ENCODE peak calls at places on chromosomes 6 and 20, in ten cellular contexts. A, T, O, Q, H, B, Z, U, R and C are unnamed samples.

GRCh38 chr6:126056355-126057004 is 70.1 kb downstream of the TRMT11 start:
- DNase-seq in Q (no peak), H (no peak), T (no peak), A (no peak), B (no peak), R (no peak), U (no peak), O (no peak), Z (no peak), C (no peak)

GRCh38 chr20:38893485-38894090 is 32.6 kb upstream of the FAM83D start:
- DNase-seq in Z (peak), T (peak), U (peak), R (peak), O (peak), H (peak), A (peak), B (no peak), Q (peak), C (no peak)

GRCh38 chr20:61790116-61790827 is 275.4 kb downstream of the TAF4 start:
- DNase-seq in O (no peak), U (no peak), Q (no peak), B (no peak), A (no peak), R (no peak), T (no peak), H (no peak), Z (no peak), C (no peak)

GRCh38 chr6:35497571-35498406 is 910 bp upstream of the TEAD3 start:
- DNase-seq in B (peak), Z (peak), U (peak), Q (no peak), A (peak), R (peak), H (peak), T (peak), O (no peak), C (no peak)

GRCh38 chr6:110101885-110102284 is 77.6 kb downstream of the WASF1 start:
- DNase-seq in T (no peak), B (no peak), A (peak), H (peak), Z (no peak), O (no peak), R (no peak), U (no peak), Q (no peak), C (no peak)

GRCh38 chr6:153023977-153024376 is 21.5 kb upstream of the MTRF1L start:
- DNase-seq in U (no peak), A (no peak), O (no peak), B (no peak), Q (no peak), H (no peak), R (no peak), T (no peak), Z (no peak), C (no peak)

GRCh38 chr6:29792123-29793035 is 35.2 kb upstream of the HLA-G start:
- DNase-seq in Z (peak), U (peak), B (no peak), R (peak), Q (peak), T (peak), A (no peak), O (no peak), H (peak), C (peak)

GRCh38 chr6:32851025-32851424 is 2.5 kb downstream of the TAP1 start:
- DNase-seq in Z (no peak), R (no peak), U (no peak), Q (no peak), A (no peak), O (no peak), T (no peak), H (no peak), B (no peak), C (no peak)

GRCh38 chr20:52972190-52972937 is at the start of gene TSHZ2:
- DNase-seq in Q (peak), A (no peak), U (peak), O (no peak), R (peak), H (no peak), Z (peak), B (no peak), T (peak), C (no peak)

GRCh38 chr20:46164166-46164565 is 46.1 kb downstream of the CD40 start:
- DNase-seq in B (no peak), Q (no peak), Z (peak), H (no peak), A (no peak), T (no peak), R (no peak), O (no peak), U (no peak), C (no peak)

GRCh38 chr6:11190625-11191245 is 41.7 kb downstream of the NEDD9 start:
- DNase-seq in U (no peak), Z (no peak), H (no peak), O (no peak), T (no peak), A (no peak), Q (no peak), B (no peak), R (no peak), C (no peak)

GRCh38 chr6:24583463-24584389 is 62.3 kb downstream of the KIAA0319 start:
- DNase-seq in A (peak), O (no peak), T (peak), Q (peak), H (peak), Z (peak), U (peak), R (peak), B (peak), C (no peak)

GRCh38 chr20:57920971-57921370 is 211.2 kb upstream of the PMEPA1 start:
- DNase-seq in A (no peak), R (no peak), O (no peak), H (no peak), B (no peak), Q (no peak), Z (no peak), T (no peak), U (no peak), C (no peak)

DNA sequence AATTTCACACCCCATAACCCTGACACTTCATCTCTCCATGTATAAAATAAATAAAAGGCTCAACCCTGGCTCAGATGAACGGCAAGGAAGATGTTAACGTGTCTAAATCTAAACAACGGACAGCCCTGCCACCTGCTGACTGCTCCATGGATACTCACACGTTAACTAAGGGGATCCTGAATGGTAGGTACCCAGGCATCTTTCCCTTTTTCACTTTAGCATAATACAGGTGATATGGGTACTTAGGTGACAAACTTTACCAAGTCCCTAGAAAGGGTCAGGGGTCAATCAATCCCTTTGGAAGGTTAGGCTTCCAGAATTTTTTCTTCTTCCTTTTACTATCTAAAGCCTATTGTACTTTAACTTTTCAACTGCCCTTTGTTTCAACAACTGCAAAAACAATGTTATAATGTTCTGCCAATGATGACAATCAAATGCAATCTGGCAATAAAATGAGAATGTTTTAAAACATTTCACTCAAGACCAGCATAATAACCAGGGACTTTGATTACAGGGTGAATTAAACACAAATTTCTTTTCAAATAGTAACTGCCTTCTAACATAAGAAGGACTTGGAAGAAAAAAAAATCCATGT is 52.4 kb upstream of the IPCEF1 start:
- DNase-seq in H (no peak), R (no peak), A (peak), O (no peak), U (no peak), Q (no peak), B (no peak), Z (no peak), T (no peak), C (no peak)
- TF ChIP-seq CTCF in H (no peak), R (no peak), A (no peak), O (no peak), U (peak), Q (no peak), B (peak), Z (peak), T (peak), C (peak)

GRCh38 chr20:25247666-25248500 is at the start of gene PYGB:
- DNase-seq in Z (peak), T (peak), A (peak), B (peak), Q (peak), U (peak), O (peak), R (peak), H (peak), C (peak)

GRCh38 chr20:25248501-25249172 is 752 bp downstream of the PYGB start:
- DNase-seq in R (peak), O (no peak), Z (peak), A (peak), U (no peak), B (no peak), Q (peak), T (peak), H (no peak), C (no peak)

GRCh38 chr20:25246182-25246943 is 1.5 kb upstream of the PYGB start:
- DNase-seq in B (no peak), O (no peak), R (no peak), Z (no peak), A (peak), T (no peak), H (no peak), U (no peak), Q (no peak), C (no peak)

GRCh38 chr20:25245461-25245860 is 2.4 kb upstream of the PYGB start:
- DNase-seq in H (no peak), T (no peak), B (no peak), Q (no peak), Z (no peak), A (no peak), R (no peak), U (no peak), O (no peak), C (no peak)

GRCh38 chr20:25247100-25247665 is 702 bp upstream of the PYGB start:
- DNase-seq in R (peak), Z (peak), B (no peak), A (peak), Q (peak), U (peak), O (no peak), T (peak), H (no peak), C (no peak)
- TF ChIP-seq CTCF in R (no peak), Z (peak), B (peak), A (peak), Q (peak), U (peak), O (no peak), T (peak), H (peak), C (no peak)

GRCh38 chr6:132768051-132768517 is 10.4 kb upstream of the VNN2 start:
- DNase-seq in H (peak), B (no peak), T (no peak), O (no peak), R (peak), Z (peak), A (peak), U (peak), Q (peak), C (peak)

GRCh38 chr6:132765560-132765959 is 7.9 kb upstream of the VNN2 start:
- DNase-seq in B (no peak), O (no peak), Z (no peak), Q (no peak), U (no peak), H (no peak), A (no peak), R (no peak), T (no peak), C (no peak)

GRCh38 chr6:132760256-132760655 is 2.6 kb upstream of the VNN2 start:
- DNase-seq in Z (no peak), U (no peak), H (no peak), O (no peak), T (no peak), Q (no peak), R (no peak), A (no peak), B (no peak), C (no peak)

GRCh38 chr6:132763269-132763668 is 5.6 kb upstream of the VNN2 start:
- DNase-seq in R (no peak), Z (no peak), Q (no peak), T (no peak), O (no peak), H (peak), A (peak), U (no peak), B (no peak), C (no peak)

GRCh38 chr6:132764370-132764769 is 6.7 kb upstream of the VNN2 start:
- DNase-seq in U (no peak), O (no peak), Q (peak), R (peak), H (no peak), A (no peak), Z (peak), T (peak), B (peak), C (no peak)
- TF ChIP-seq CTCF in U (no peak), O (no peak), Q (no peak), R (no peak), H (no peak), A (no peak), Z (no peak), T (peak), B (no peak), C (no peak)

GRCh38 chr6:1059596-1059995 is 252.3 kb upstream of the FOXQ1 start:
- DNase-seq in U (no peak), H (no peak), O (no peak), Q (no peak), R (no peak), Z (no peak), A (no peak), B (no peak), T (no peak), C (no peak)

GRCh38 chr6:1065986-1066385 is 245.9 kb upstream of the FOXQ1 start:
- DNase-seq in O (no peak), R (no peak), Z (no peak), U (no peak), B (no peak), T (no peak), H (no peak), Q (no peak), A (no peak), C (no peak)

GRCh38 chr6:1066449-1066848 is 245.4 kb upstream of the FOXQ1 start:
- DNase-seq in O (no peak), A (no peak), Z (no peak), Q (no peak), H (no peak), U (no peak), T (no peak), B (no peak), R (no peak), C (no peak)

GRCh38 chr6:1063671-1064355 is 248.1 kb upstream of the FOXQ1 start:
- DNase-seq in T (peak), Z (no peak), Q (no peak), O (no peak), R (no peak), A (no peak), B (peak), U (no peak), H (no peak), C (no peak)

DNA sequence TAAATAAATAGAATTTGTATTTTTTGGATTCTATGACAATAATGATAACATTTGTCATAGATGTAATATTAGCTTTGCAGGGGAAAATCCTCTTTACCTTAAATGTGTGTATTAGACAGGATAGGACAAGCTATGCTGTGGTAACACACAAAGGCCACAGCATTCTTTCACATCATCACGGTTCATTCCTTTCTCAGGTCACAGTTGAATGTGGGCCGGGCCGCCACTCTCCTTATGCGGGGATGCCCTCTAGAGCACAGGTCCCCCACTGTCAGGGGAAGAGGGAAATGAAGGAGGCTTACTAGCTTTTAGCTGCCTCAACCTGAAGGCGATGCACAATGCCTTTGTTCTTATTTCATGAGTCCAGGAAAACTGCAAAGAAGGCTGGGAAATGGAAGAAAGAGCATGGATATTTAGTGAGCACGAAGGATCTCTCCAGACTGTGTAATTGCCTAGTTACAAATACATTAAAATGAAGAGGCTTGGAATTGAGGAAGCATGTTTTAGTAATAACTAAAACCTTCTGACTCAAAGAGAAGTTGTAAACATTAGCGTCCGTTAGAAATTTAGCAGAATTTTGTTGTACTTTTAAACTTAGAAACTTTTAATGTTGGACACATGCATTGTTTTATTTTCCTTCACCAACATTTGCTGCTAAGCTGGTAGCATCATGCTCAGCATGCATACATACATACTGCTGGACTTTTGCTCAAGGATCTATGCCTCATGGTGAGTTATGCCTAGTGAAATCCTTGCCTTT is 248.9 kb upstream of the FOXQ1 start:
- DNase-seq in Q (no peak), H (peak), O (no peak), U (no peak), A (peak), T (peak), B (no peak), Z (peak), R (no peak), C (no peak)
- TF ChIP-seq CTCF in Q (no peak), H (no peak), O (no peak), U (no peak), A (no peak), T (no peak), B (no peak), Z (peak), R (no peak), C (no peak)

GRCh38 chr20:3632311-3633004 is 30.7 kb downstream of the GFRA4 start:
- DNase-seq in O (no peak), U (no peak), Q (no peak), A (no peak), B (no peak), R (no peak), T (no peak), H (no peak), Z (no peak), C (no peak)
- TF ChIP-seq CTCF in O (no peak), U (no peak), Q (peak), A (no peak), B (no peak), R (no peak), T (no peak), H (no peak), Z (peak), C (no peak)

GRCh38 chr6:146885708-146886457 is 287.1 kb downstream of the ADGB start:
- DNase-seq in R (no peak), Q (no peak), Z (no peak), H (no peak), O (no peak), T (no peak), B (no peak), U (no peak), A (no peak), C (no peak)
- TF ChIP-seq CTCF in R (no peak), Q (no peak), Z (no peak), H (no peak), O (no peak), T (no peak), B (no peak), U (no peak), A (no peak), C (no peak)

DNA sequence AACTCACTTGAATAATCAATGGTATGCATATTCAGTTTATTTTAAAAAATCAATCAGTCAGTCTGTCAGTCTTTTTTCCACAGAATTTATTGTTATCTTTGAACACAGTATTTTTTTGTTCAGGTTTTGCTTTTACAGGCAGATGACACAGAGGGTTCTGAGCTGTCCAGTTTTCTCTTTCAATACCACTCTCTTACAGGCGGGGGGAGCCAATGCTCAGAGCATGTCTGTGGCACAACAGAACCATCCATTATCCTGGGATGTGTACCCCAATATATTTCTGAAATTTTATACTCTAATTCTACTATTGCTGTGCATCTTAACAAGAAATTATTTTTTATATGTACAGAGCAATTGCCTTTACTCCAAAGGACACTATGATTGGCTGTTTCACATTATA is 21.2 kb downstream of the ROS1 start:
- DNase-seq in T (peak), H (no peak), Q (no peak), B (no peak), Z (peak), O (no peak), A (no peak), R (no peak), U (no peak), C (no peak)
- TF ChIP-seq CTCF in T (peak), H (no peak), Q (no peak), B (no peak), Z (peak), O (no peak), A (no peak), R (no peak), U (no peak), C (no peak)